ENCODE peak calls at places on chromosome 3, in six cellular contexts. One of them, this sample, is unnamed.

GRCh38 chr3:66615643-66616301 is 115.0 kb upstream of the LRIG1 start:
- DNase-seq in T-helper 1 cell: no peak
- DNase-seq in ureter: no peak
- DNase-seq in NCI-H1105 treated with DMSO at 0.1 percent for 48 hours: no peak
- DNase-seq in stimulated activated CD4-positive, alpha-beta T cell treated with anti-CD3 and anti-CD28 coated beads, TNF-alpha, amount 100 ng/mL, for 4 hours: no peak
- DNase-seq in mesothelial cell of epicardium: no peak
- DNase-seq in this sample: no peak

GRCh38 chr3:177724020-177724638 is 526.8 kb upstream of the TBL1XR1 start:
- DNase-seq in ureter: peak; percentile 54
- DNase-seq in stimulated activated CD4-positive, alpha-beta T cell treated with anti-CD3 and anti-CD28 coated beads, TNF-alpha, amount 100 ng/mL, for 4 hours: no peak
- DNase-seq in NCI-H1105 treated with DMSO at 0.1 percent for 48 hours: peak; percentile 96
- DNase-seq in T-helper 1 cell: no peak
- DNase-seq in mesothelial cell of epicardium: no peak
- DNase-seq in this sample: no peak

GRCh38 chr3:192958219-192958872 is 40.7 kb upstream of the MB21D2 start:
- DNase-seq in stimulated activated CD4-positive, alpha-beta T cell treated with anti-CD3 and anti-CD28 coated beads, TNF-alpha, amount 100 ng/mL, for 4 hours: no peak
- DNase-seq in T-helper 1 cell: no peak
- DNase-seq in NCI-H1105 treated with DMSO at 0.1 percent for 48 hours: no peak
- DNase-seq in mesothelial cell of epicardium: no peak
- DNase-seq in ureter: no peak
- DNase-seq in this sample: no peak

GRCh38 chr3:55565516-55565915 is 78.4 kb upstream of the WNT5A start:
- DNase-seq in T-helper 1 cell: no peak
- DNase-seq in NCI-H1105 treated with DMSO at 0.1 percent for 48 hours: no peak
- DNase-seq in ureter: no peak
- DNase-seq in mesothelial cell of epicardium: no peak
- DNase-seq in stimulated activated CD4-positive, alpha-beta T cell treated with anti-CD3 and anti-CD28 coated beads, TNF-alpha, amount 100 ng/mL, for 4 hours: no peak
- DNase-seq in this sample: no peak

GRCh38 chr3:127286571-127287140 is 1.2 kb downstream of the PRR20G start:
- DNase-seq in T-helper 1 cell: no peak
- DNase-seq in NCI-H1105 treated with DMSO at 0.1 percent for 48 hours: no peak
- DNase-seq in stimulated activated CD4-positive, alpha-beta T cell treated with anti-CD3 and anti-CD28 coated beads, TNF-alpha, amount 100 ng/mL, for 4 hours: no peak
- DNase-seq in mesothelial cell of epicardium: no peak
- DNase-seq in ureter: no peak
- DNase-seq in this sample: no peak

GRCh38 chr3:116886202-116886893 is 176.8 kb downstream of the TUSC7 start:
- DNase-seq in mesothelial cell of epicardium: no peak
- DNase-seq in stimulated activated CD4-positive, alpha-beta T cell treated with anti-CD3 and anti-CD28 coated beads, TNF-alpha, amount 100 ng/mL, for 4 hours: no peak
- DNase-seq in T-helper 1 cell: no peak
- DNase-seq in NCI-H1105 treated with DMSO at 0.1 percent for 48 hours: no peak
- DNase-seq in ureter: no peak
- DNase-seq in this sample: no peak

GRCh38 chr3:105233056-105233455 is 133.7 kb upstream of the ALCAM start:
- DNase-seq in NCI-H1105 treated with DMSO at 0.1 percent for 48 hours: no peak
- DNase-seq in ureter: no peak
- DNase-seq in T-helper 1 cell: no peak
- DNase-seq in mesothelial cell of epicardium: no peak
- DNase-seq in stimulated activated CD4-positive, alpha-beta T cell treated with anti-CD3 and anti-CD28 coated beads, TNF-alpha, amount 100 ng/mL, for 4 hours: no peak
- DNase-seq in this sample: no peak

GRCh38 chr3:161796312-161796711 is 299.7 kb downstream of the OTOL1 start:
- DNase-seq in stimulated activated CD4-positive, alpha-beta T cell treated with anti-CD3 and anti-CD28 coated beads, TNF-alpha, amount 100 ng/mL, for 4 hours: no peak
- DNase-seq in ureter: no peak
- DNase-seq in T-helper 1 cell: no peak
- DNase-seq in NCI-H1105 treated with DMSO at 0.1 percent for 48 hours: no peak
- DNase-seq in mesothelial cell of epicardium: no peak
- DNase-seq in this sample: no peak

GRCh38 chr3:188947983-188948657 is 223.7 kb upstream of the TPRG1 start:
- DNase-seq in T-helper 1 cell: no peak
- DNase-seq in NCI-H1105 treated with DMSO at 0.1 percent for 48 hours: peak; percentile 100
- DNase-seq in ureter: peak; percentile 96
- DNase-seq in stimulated activated CD4-positive, alpha-beta T cell treated with anti-CD3 and anti-CD28 coated beads, TNF-alpha, amount 100 ng/mL, for 4 hours: no peak
- DNase-seq in mesothelial cell of epicardium: peak; percentile 59
- DNase-seq in this sample: no peak